ENCODE peak calls at places on chromosomes 6 and 20, in six cellular contexts. E, V, C, J, S and D are unnamed samples.

GRCh38 chr6:125780540-125781306 is 10.0 kb upstream of the NCOA7 start:
- DNase-seq in S (peak; percentile 59), E (peak; percentile 89), J (peak; percentile 40), V (peak; percentile 57), C (peak; percentile 80), D (peak; percentile 74)

GRCh38 chr6:134936927-134937326 is 13.0 kb downstream of the ALDH8A1 start:
- DNase-seq in J (no peak), E (peak; percentile 36), S (no peak), C (no peak), V (no peak), D (peak; percentile 63)

GRCh38 chr6:115582386-115582785 is 478.3 kb downstream of the FRK start:
- DNase-seq in J (no peak), C (no peak), E (no peak), V (no peak), S (no peak), D (peak; percentile 2)

GRCh38 chr20:4978050-4978918 is 23.0 kb downstream of the SLC23A2 start:
- DNase-seq in V (no peak), C (no peak), S (no peak), E (no peak), J (no peak), D (no peak)

GRCh38 chr6:36946526-36946925 is 8.0 kb upstream of the PI16 start:
- DNase-seq in J (no peak), E (no peak), C (no peak), S (no peak), V (no peak), D (no peak)

GRCh38 chr6:39927159-39927558 is 7.1 kb downstream of the MOCS1 start:
- DNase-seq in S (no peak), C (no peak), J (no peak), V (no peak), E (peak; percentile 69), D (peak; percentile 42)

GRCh38 chr6:41334482-41335023 is 855 bp upstream of the NCR2 start:
- DNase-seq in C (peak; percentile 44), S (no peak), V (no peak), J (no peak), E (no peak), D (no peak)

GRCh38 chr6:158153576-158153975 is 14.5 kb downstream of the SERAC1 start:
- DNase-seq in C (no peak), S (no peak), J (no peak), V (no peak), E (no peak), D (no peak)

GRCh38 chr6:21741221-21742109 is 147.9 kb downstream of the SOX4 start:
- DNase-seq in E (peak; percentile 48), J (no peak), V (no peak), S (no peak), C (no peak), D (no peak)

GRCh38 chr20:63071541-63072181 is 64.9 kb upstream of the BHLHE23 start:
- DNase-seq in E (peak; percentile 75), C (no peak), S (peak; percentile 25), V (no peak), J (no peak), D (peak; percentile 86)
- H3K4me3 ChIP-seq in E (no peak overlapping the region), C (no peak overlapping the region), S (no peak overlapping the region), V (no peak overlapping the region), J (no peak overlapping the region), D (no peak overlapping the region)

DNA sequence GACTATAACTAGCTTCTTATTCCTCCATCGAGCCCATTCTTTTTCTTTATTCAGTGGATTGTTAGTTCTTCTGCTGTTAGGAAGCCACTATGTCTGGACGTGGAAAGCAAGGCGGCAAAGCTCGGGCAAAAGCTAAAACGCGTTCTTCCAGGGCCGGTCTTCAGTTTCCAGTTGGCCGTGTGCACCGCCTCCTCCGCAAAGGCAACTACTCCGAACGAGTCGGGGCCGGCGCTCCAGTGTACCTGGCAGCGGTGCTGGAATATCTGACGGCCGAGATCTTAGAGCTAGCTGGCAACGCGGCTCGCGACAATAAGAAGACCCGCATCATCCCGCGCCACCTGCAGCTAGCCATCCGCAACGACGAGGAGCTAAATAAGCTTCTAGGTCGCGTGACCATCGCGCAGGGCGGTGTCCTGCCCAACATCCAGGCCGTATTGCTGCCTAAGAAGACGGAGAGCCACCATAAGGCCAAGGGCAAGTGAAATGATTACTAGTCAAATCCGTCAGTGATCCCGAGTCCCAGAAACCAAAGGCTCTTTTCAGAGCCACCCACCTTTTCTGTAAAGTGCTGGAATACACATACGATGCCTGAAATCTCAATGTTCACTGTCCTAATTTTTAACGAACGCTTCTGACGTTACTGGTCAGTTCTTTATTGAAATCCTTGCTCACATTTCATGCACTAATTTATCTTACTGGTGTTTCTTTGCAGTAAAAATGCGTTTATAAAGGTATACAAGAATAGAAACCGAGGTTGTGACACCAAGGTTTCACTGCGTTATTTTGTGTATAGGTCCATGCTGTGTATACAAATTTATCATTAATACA is 129.9 kb downstream of the HFE start:
- DNase-seq in V (peak; percentile 70), S (peak; percentile 86), C (peak; percentile 96), J (peak; percentile 80), E (peak; percentile 92), D (peak; percentile 79)
- TF ChIP-seq CTCF in V (peak; percentile 69), S (peak; percentile 59), C (no peak), J (no peak), E (peak; percentile 44), D (peak; percentile 27)

GRCh38 chr6:1325471-1326309 is 13.8 kb downstream of the FOXQ1 start:
- DNase-seq in C (no peak), V (no peak), E (peak; percentile 83), S (no peak), J (no peak), D (peak; percentile 77)
- H3K4me3 ChIP-seq in C (no peak overlapping the region), V (no peak overlapping the region), E (no peak overlapping the region), S (no peak overlapping the region), J (no peak overlapping the region), D (no peak overlapping the region)

GRCh38 chr6:78936515-78936914 is 69.2 kb downstream of the IRAK1BP1 start:
- DNase-seq in V (no peak), S (no peak), J (no peak), C (no peak), E (no peak), D (no peak)
- TF ChIP-seq CTCF in V (no peak), S (no peak), J (no peak), C (no peak), E (no peak), D (no peak)

GRCh38 chr6:27290850-27291208 is 21.2 kb downstream of the POM121L2 start:
- DNase-seq in V (no peak), J (no peak), S (no peak), E (no peak), C (no peak), D (no peak)

GRCh38 chr6:27294409-27294808 is 17.7 kb downstream of the POM121L2 start:
- DNase-seq in E (no peak), J (no peak), S (no peak), V (no peak), C (no peak), D (no peak)

GRCh38 chr6:27295301-27296079 is 16.6 kb downstream of the POM121L2 start:
- DNase-seq in J (no peak), V (no peak), S (no peak), C (peak; percentile 74), E (peak; percentile 94), D (peak; percentile 88)

GRCh38 chr6:27296106-27296783 is 15.8 kb downstream of the POM121L2 start:
- DNase-seq in E (peak; percentile 61), C (no peak), V (no peak), S (no peak), J (no peak), D (peak; percentile 47)

GRCh38 chr6:27293436-27294152 is 18.5 kb downstream of the POM121L2 start:
- DNase-seq in V (no peak), S (no peak), E (peak; percentile 85), J (no peak), C (peak; percentile 53), D (peak; percentile 75)
- H3K4me3 ChIP-seq in V (no peak overlapping the region), S (no peak overlapping the region), E (no peak overlapping the region), J (no peak overlapping the region), C (no peak overlapping the region), D (peak overlapping the region; percentile 29)

DNA sequence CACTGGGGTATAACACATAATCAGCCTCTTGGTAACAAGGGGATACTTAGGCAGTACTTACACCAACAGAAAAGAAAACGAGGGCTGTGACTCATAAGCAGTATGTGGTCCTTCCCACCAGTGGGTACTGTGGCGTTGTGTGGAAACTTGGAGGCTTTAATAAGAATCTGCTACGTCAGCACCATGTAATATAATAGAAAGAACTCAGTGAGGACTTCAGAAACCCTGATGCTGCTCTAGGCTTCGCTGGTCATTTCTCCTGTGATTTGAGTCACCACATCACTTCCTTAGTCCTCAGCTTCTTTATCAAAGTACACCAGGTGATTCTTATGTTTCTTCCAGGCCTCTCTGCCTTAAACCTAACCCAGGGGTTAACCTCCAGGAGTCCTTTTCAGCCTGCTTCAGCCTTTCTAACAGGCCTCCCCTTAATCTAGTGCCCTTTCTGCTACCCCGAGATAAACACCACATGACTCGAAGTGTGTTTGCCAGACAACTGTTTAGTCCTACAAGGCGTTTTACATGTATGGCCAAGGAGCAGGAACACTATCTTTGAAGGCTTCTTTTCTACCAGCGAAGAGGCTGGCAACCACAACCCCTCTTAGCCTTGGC is 68.5 kb downstream of the FYN start:
- DNase-seq in J (no peak), S (no peak), V (no peak), E (peak; percentile 86), C (peak; percentile 86), D (peak; percentile 78)
- TF ChIP-seq CTCF in J (no peak), S (peak; percentile 28), V (no peak), E (peak; percentile 24), C (peak; percentile 23), D (peak; percentile 11)

GRCh38 chr6:136550045-136550329 is 235 bp downstream of the MAP7 start:
- DNase-seq in E (no peak), S (no peak), C (no peak), J (no peak), V (no peak), D (no peak)

GRCh38 chr6:136550330-136551071 is at the start of gene MAP7:
- DNase-seq in C (peak; percentile 72), V (no peak), E (peak; percentile 13), J (peak; percentile 64), S (peak; percentile 52), D (no peak)

GRCh38 chr6:136552054-136552453 is 1.8 kb upstream of the MAP7 start:
- DNase-seq in S (no peak), J (no peak), V (no peak), C (no peak), E (no peak), D (no peak)

GRCh38 chr6:136549359-136550044 is 720 bp downstream of the MAP7 start:
- DNase-seq in E (no peak), C (no peak), V (no peak), J (peak; percentile 22), S (no peak), D (no peak)

GRCh38 chr6:136551103-136551502 is 881 bp upstream of the MAP7 start:
- DNase-seq in E (no peak), V (no peak), C (no peak), J (no peak), S (no peak), D (no peak)
- H3K4me3 ChIP-seq in E (peak overlapping the region; percentile 41), V (peak overlapping the region; percentile 78), C (no peak overlapping the region), J (no peak overlapping the region), S (peak overlapping the region; percentile 86), D (no peak overlapping the region)